ENCODE peak calls at places on chromosomes 7 and 10, in five cellular contexts. B is NCI-H2081, R is HFF-Myc, Z is uterus, U is Calu3. S is an unnamed sample.

GRCh38 chr7:51316262-51316665 is 345 bp downstream of the COBL start:
- DNase-seq in B (peak; percentile 29), R (no peak), Z (no peak), U (peak; percentile 88), S (no peak)

GRCh38 chr10:113991091-113991860 is 52.4 kb upstream of the ADRB1 start:
- DNase-seq in B (no peak), R (no peak), Z (no peak), U (no peak), S (no peak)

GRCh38 chr7:135791543-135792120 is 43.0 kb upstream of the FAM180A start:
- DNase-seq in B (no peak), R (no peak), Z (no peak), U (no peak), S (no peak)

GRCh38 chr10:110456523-110457091 is 41.1 kb upstream of the DUSP5 start:
- DNase-seq in B (no peak), R (no peak), Z (no peak), U (peak; percentile 19), S (peak; percentile 56)

GRCh38 chr7:113891828-113892227 is 27.0 kb downstream of the PPP1R3A start:
- DNase-seq in B (no peak), R (peak; percentile 5), Z (no peak), U (no peak), S (peak; percentile 90)

GRCh38 chr7:75695036-75695435 is 43.7 kb downstream of the HIP1 start:
- DNase-seq in B (peak; percentile 76), R (no peak), Z (no peak), U (no peak), S (no peak)

GRCh38 chr7:35648367-35648766 is 46.6 kb downstream of the HERPUD2 start:
- DNase-seq in B (no peak), R (no peak), Z (no peak), U (no peak), S (no peak)

GRCh38 chr7:157494506-157495176 is 157.8 kb downstream of the DNAJB6 start:
- DNase-seq in B (no peak), R (no peak), Z (peak; percentile 6), U (no peak), S (no peak)

GRCh38 chr7:157673573-157673972 is 336.8 kb downstream of the DNAJB6 start:
- DNase-seq in B (no peak), R (no peak), Z (no peak), U (no peak), S (no peak)

GRCh38 chr7:85287126-85287825 is 100.4 kb upstream of the SEMA3D start:
- DNase-seq in B (no peak), R (peak; percentile 2), Z (no peak), U (no peak), S (peak; percentile 3)

GRCh38 chr7:107150375-107151073 is 18.3 kb upstream of the HBP1 start:
- DNase-seq in B (peak; percentile 77), R (peak; percentile 67), Z (peak; percentile 71), U (peak; percentile 50), S (peak; percentile 56)

GRCh38 chr10:133124357-133125211 is 35.4 kb upstream of the KNDC1 start:
- DNase-seq in B (no peak), R (no peak), Z (no peak), U (peak; percentile 63), S (no peak)

GRCh38 chr7:128448751-128449300 is 6.9 kb upstream of the HILPDA start:
- DNase-seq in B (no peak), R (no peak), Z (no peak), U (no peak), S (no peak)

GRCh38 chr10:94524146-94524545 is 21.4 kb upstream of the HELLS start:
- DNase-seq in B (no peak), R (no peak), Z (no peak), U (no peak), S (peak; percentile 47)

GRCh38 chr7:5320391-5320790 is 37.6 kb downstream of the SLC29A4 start:
- DNase-seq in B (no peak), R (no peak), Z (no peak), U (no peak), S (no peak)

GRCh38 chr7:97293031-97293430 is 175.5 kb downstream of the SDHAF3 start:
- DNase-seq in B (no peak), R (no peak), Z (no peak), U (no peak), S (no peak)

GRCh38 chr7:151082151-151083070 is 882 bp downstream of the TMUB1 start:
- DNase-seq in B (no peak), R (no peak), Z (peak; percentile 32), U (no peak), S (no peak)

GRCh38 chr10:79379512-79380124 is 32.3 kb downstream of the PPIF start:
- DNase-seq in B (no peak), R (no peak), Z (peak; percentile 67), U (no peak), S (no peak)

GRCh38 chr10:132654708-132655661 is 117.4 kb downstream of the INPP5A start:
- DNase-seq in B (no peak), R (peak; percentile 17), Z (peak; percentile 59), U (peak; percentile 59), S (peak; percentile 64)

GRCh38 chr7:140061607-140061930 is 1.2 kb downstream of the PARP12 start:
- DNase-seq in B (no peak), R (no peak), Z (no peak), U (no peak), S (peak; percentile 7)

GRCh38 chr10:3687510-3688081 is 97.4 kb downstream of the KLF6 start:
- DNase-seq in B (no peak), R (no peak), Z (no peak), U (no peak), S (no peak)

GRCh38 chr10:43355749-43356371 is 15.6 kb upstream of the FXYD4 start:
- DNase-seq in B (no peak), R (no peak), Z (no peak), U (peak; percentile 86), S (peak; percentile 26)

S was measured in fibroblast of lung.